ENCODE peak calls at places on chromosomes 4 and X, in nine cellular contexts. Y is thyroid gland; D is pancreas; G is NCI-H2081; W is cerebellum; Q is neural crest cell; Z is activated CD8-positive, alpha-beta T cell treated with anti-CD3 and anti-CD28 coated beads, Interleukin-2, amount 10 ng/mL, durations not matched to agents 7 days and 5 days; F is uterus; M is CD8-positive, alpha-beta memory T cell. R is an unnamed sample.

GRCh38 chrX:12441376-12442128 is 303.3 kb downstream of the FRMPD4 start:
- DNase-seq in Y (no peak), D (no peak), G (no peak), W (no peak), Q (no peak), Z (no peak), F (no peak), M (no peak), R (no peak)

GRCh38 chrX:68196939-68197791 is 236.1 kb downstream of the OPHN1 start:
- DNase-seq in Y (peak), D (no peak), G (peak), W (peak), Q (peak), Z (peak), F (peak), M (peak), R (no peak)

GRCh38 chr4:95092762-95093161 is 335.0 kb downstream of the BMPR1B start:
- DNase-seq in Y (no peak), D (no peak), G (peak), W (no peak), Q (no peak), Z (no peak), F (no peak), M (no peak), R (no peak)

GRCh38 chrX:153582896-153583295 is 16.0 kb downstream of the CCNQ start:
- DNase-seq in Y (no peak), D (peak), G (no peak), W (no peak), Q (peak), Z (peak), F (no peak), M (peak), R (peak)

GRCh38 chr4:111501946-111502345 is 643.3 kb upstream of the FAM241A start:
- DNase-seq in Y (no peak), D (no peak), G (no peak), W (no peak), Q (no peak), Z (no peak), F (no peak), M (no peak), R (no peak)

GRCh38 chr4:41358626-41359025 is 101.9 kb downstream of the UCHL1 start:
- DNase-seq in Y (peak), D (no peak), G (peak), W (peak), Q (no peak), Z (no peak), F (no peak), M (no peak), R (no peak)

GRCh38 chr4:7973545-7973981 is 33.9 kb upstream of the AFAP1 start:
- DNase-seq in Y (no peak), D (peak), G (no peak), W (no peak), Q (no peak), Z (no peak), F (no peak), M (no peak), R (no peak)

GRCh38 chrX:4710618-4711433 is 997.4 kb upstream of the PRKX start:
- DNase-seq in Y (no peak), D (no peak), G (no peak), W (no peak), Q (no peak), Z (no peak), F (no peak), M (no peak), R (no peak)

GRCh38 chr4:122309988-122310626 is 68.7 kb upstream of the ADAD1 start:
- DNase-seq in Y (no peak), D (no peak), G (no peak), W (no peak), Q (no peak), Z (no peak), F (no peak), M (no peak), R (no peak)

GRCh38 chr4:52358855-52359254 is 300.2 kb downstream of the USP46 start:
- DNase-seq in Y (no peak), D (no peak), G (no peak), W (no peak), Q (no peak), Z (no peak), F (no peak), M (no peak), R (no peak)

GRCh38 chr4:168486961-168487820 is 6.9 kb upstream of the DDX60L start:
- DNase-seq in Y (no peak), D (no peak), G (no peak), W (no peak), Q (no peak), Z (no peak), F (no peak), M (no peak), R (no peak)

GRCh38 chr4:101304916-101305315 is 42.4 kb downstream of the PPP3CA start:
- DNase-seq in Y (no peak), D (no peak), G (no peak), W (no peak), Q (no peak), Z (no peak), F (no peak), M (no peak), R (no peak)

GRCh38 chrX:72714471-72714916 is 388 bp upstream of the PHKA1 start:
- DNase-seq in Y (peak), D (peak), G (peak), W (peak), Q (peak), Z (peak), F (peak), M (no peak), R (no peak)